ENCODE peak calls at places on chromosome X, in nine cellular contexts. One of them, this sample, is unnamed.

GRCh38 chrX:130878350-130879341 is 24.4 kb downstream of the ENOX2 start:
- DNase-seq in AG09319: peak; percentile 74
- DNase-seq in GM13976: no peak
- DNase-seq in kidney epithelial cell: peak; percentile 73
- DNase-seq in MM.1S: no peak
- DNase-seq in OCI-LY7: no peak
- DNase-seq in left lung: no peak
- DNase-seq in left ventricle myocardium inferior: no peak
- DNase-seq in CD4-positive, alpha-beta T cell: no peak
- DNase-seq in this sample: no peak

GRCh38 chrX:24019448-24019847 is 7.5 kb downstream of the KLHL15 start:
- DNase-seq in CD4-positive, alpha-beta T cell: no peak
- DNase-seq in AG09319: no peak
- DNase-seq in MM.1S: no peak
- DNase-seq in left ventricle myocardium inferior: no peak
- DNase-seq in OCI-LY7: no peak
- DNase-seq in left lung: no peak
- DNase-seq in GM13976: no peak
- DNase-seq in kidney epithelial cell: no peak
- DNase-seq in this sample: no peak

GRCh38 chrX:148371251-148371650 is 129.2 kb upstream of the AFF2 start:
- DNase-seq in GM13976: no peak
- DNase-seq in CD4-positive, alpha-beta T cell: no peak
- DNase-seq in AG09319: no peak
- DNase-seq in left ventricle myocardium inferior: no peak
- DNase-seq in MM.1S: no peak
- DNase-seq in left lung: no peak
- DNase-seq in kidney epithelial cell: peak; percentile 12
- DNase-seq in OCI-LY7: no peak
- DNase-seq in this sample: no peak

GRCh38 chrX:1466971-1467561 is 14.4 kb upstream of the ASMTL start:
- DNase-seq in CD4-positive, alpha-beta T cell: no peak
- DNase-seq in left lung: peak; percentile 35
- DNase-seq in left ventricle myocardium inferior: no peak
- DNase-seq in OCI-LY7: peak; percentile 90
- DNase-seq in AG09319: no peak
- DNase-seq in kidney epithelial cell: no peak
- DNase-seq in MM.1S: peak; percentile 89
- DNase-seq in GM13976: peak; percentile 68
- DNase-seq in this sample: peak; percentile 60

GRCh38 chrX:38618152-38618551 is 56.8 kb downstream of the TSPAN7 start:
- DNase-seq in OCI-LY7: no peak
- DNase-seq in left ventricle myocardium inferior: no peak
- DNase-seq in kidney epithelial cell: no peak
- DNase-seq in CD4-positive, alpha-beta T cell: no peak
- DNase-seq in GM13976: no peak
- DNase-seq in MM.1S: no peak
- DNase-seq in AG09319: no peak
- DNase-seq in left lung: no peak
- DNase-seq in this sample: no peak

GRCh38 chrX:15663439-15663838 is 1.2 kb downstream of the CLTRN start:
- DNase-seq in GM13976: no peak
- DNase-seq in AG09319: no peak
- DNase-seq in kidney epithelial cell: no peak
- DNase-seq in left ventricle myocardium inferior: no peak
- DNase-seq in OCI-LY7: no peak
- DNase-seq in CD4-positive, alpha-beta T cell: no peak
- DNase-seq in MM.1S: no peak
- DNase-seq in left lung: no peak
- DNase-seq in this sample: no peak

GRCh38 chrX:154444001-154444754 is at the start of gene FAM50A:
- DNase-seq in AG09319: no peak
- DNase-seq in kidney epithelial cell: no peak
- DNase-seq in CD4-positive, alpha-beta T cell: peak; percentile 19
- DNase-seq in left lung: peak; percentile 79
- DNase-seq in GM13976: peak; percentile 89
- DNase-seq in MM.1S: peak; percentile 56
- DNase-seq in OCI-LY7: peak; percentile 62
- DNase-seq in left ventricle myocardium inferior: peak; percentile 87
- DNase-seq in this sample: peak; percentile 71

GRCh38 chrX:13085533-13085932 is 41.1 kb upstream of the FAM9C start:
- DNase-seq in CD4-positive, alpha-beta T cell: peak; percentile 55
- DNase-seq in left lung: no peak
- DNase-seq in MM.1S: no peak
- DNase-seq in left ventricle myocardium inferior: no peak
- DNase-seq in GM13976: no peak
- DNase-seq in AG09319: no peak
- DNase-seq in kidney epithelial cell: no peak
- DNase-seq in OCI-LY7: peak; percentile 61
- DNase-seq in this sample: no peak

GRCh38 chrX:129777218-129777768 is 2.5 kb upstream of the SASH3 start:
- DNase-seq in OCI-LY7: peak; percentile 84
- DNase-seq in left lung: peak; percentile 69
- DNase-seq in CD4-positive, alpha-beta T cell: peak; percentile 67
- DNase-seq in MM.1S: peak; percentile 90
- DNase-seq in AG09319: no peak
- DNase-seq in GM13976: peak; percentile 63
- DNase-seq in kidney epithelial cell: no peak
- DNase-seq in left ventricle myocardium inferior: peak; percentile 31
- DNase-seq in this sample: peak; percentile 74

GRCh38 chrX:69415698-69416097 is 88.4 kb upstream of the NALF2 start:
- DNase-seq in kidney epithelial cell: no peak
- DNase-seq in AG09319: no peak
- DNase-seq in left lung: no peak
- DNase-seq in GM13976: no peak
- DNase-seq in MM.1S: no peak
- DNase-seq in OCI-LY7: no peak
- DNase-seq in left ventricle myocardium inferior: no peak
- DNase-seq in CD4-positive, alpha-beta T cell: no peak
- DNase-seq in this sample: no peak

GRCh38 chrX:100928660-100929613 is at the start of gene XKRX:
- DNase-seq in AG09319: no peak
- DNase-seq in GM13976: peak; percentile 49
- DNase-seq in MM.1S: peak; percentile 57
- DNase-seq in left ventricle myocardium inferior: peak; percentile 20
- DNase-seq in left lung: peak; percentile 78
- DNase-seq in OCI-LY7: peak; percentile 81
- DNase-seq in kidney epithelial cell: no peak
- DNase-seq in CD4-positive, alpha-beta T cell: peak; percentile 21
- DNase-seq in this sample: no peak

GRCh38 chrX:142089193-142089592 is 115.9 kb downstream of the MAGEC2 start:
- DNase-seq in left ventricle myocardium inferior: no peak
- DNase-seq in kidney epithelial cell: no peak
- DNase-seq in CD4-positive, alpha-beta T cell: no peak
- DNase-seq in GM13976: no peak
- DNase-seq in OCI-LY7: no peak
- DNase-seq in AG09319: no peak
- DNase-seq in left lung: no peak
- DNase-seq in MM.1S: peak; percentile 18
- DNase-seq in this sample: no peak

GRCh38 chrX:112857478-112857878 is 16.8 kb upstream of the AMOT start:
- DNase-seq in CD4-positive, alpha-beta T cell: no peak
- DNase-seq in AG09319: no peak
- DNase-seq in left lung: no peak
- DNase-seq in GM13976: peak; percentile 27
- DNase-seq in left ventricle myocardium inferior: no peak
- DNase-seq in OCI-LY7: no peak
- DNase-seq in kidney epithelial cell: no peak
- DNase-seq in MM.1S: no peak
- DNase-seq in this sample: no peak

DNA sequence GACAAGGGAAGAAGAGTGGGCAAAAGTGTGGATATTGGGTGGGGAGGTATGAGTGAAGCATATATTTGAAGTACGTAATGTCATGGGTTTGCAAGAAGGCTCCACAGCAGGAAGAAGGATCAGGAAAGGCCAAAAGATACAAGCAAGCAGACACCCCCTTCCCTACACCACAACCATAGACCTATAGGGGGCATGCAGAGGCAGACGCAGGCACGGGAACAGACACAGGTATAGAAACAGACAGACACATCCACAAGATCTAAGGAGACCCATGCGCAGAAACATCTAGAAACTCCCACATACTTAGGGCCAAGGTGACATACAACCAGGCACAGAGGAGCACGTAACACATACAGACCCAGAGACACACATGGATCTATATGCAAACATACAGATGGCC is 14.3 kb downstream of the FGD1 start:
- DNase-seq in MM.1S: no peak
- DNase-seq in left ventricle myocardium inferior: no peak
- DNase-seq in left lung: no peak
- DNase-seq in GM13976: no peak
- DNase-seq in CD4-positive, alpha-beta T cell: no peak
- DNase-seq in OCI-LY7: peak; percentile 7
- DNase-seq in kidney epithelial cell: no peak
- DNase-seq in AG09319: no peak
- DNase-seq in this sample: no peak
- TF ChIP-seq CTCF in MM.1S: no peak
- TF ChIP-seq CTCF in left ventricle myocardium inferior: no peak
- TF ChIP-seq CTCF in left lung: no peak
- TF ChIP-seq CTCF in GM13976: no peak
- TF ChIP-seq CTCF in CD4-positive, alpha-beta T cell: no peak
- TF ChIP-seq CTCF in OCI-LY7: no peak
- TF ChIP-seq CTCF in kidney epithelial cell: peak; percentile 3
- TF ChIP-seq CTCF in AG09319: no peak
- TF ChIP-seq CTCF in this sample: no peak

GRCh38 chrX:29215251-29215650 is 628.0 kb downstream of the IL1RAPL1 start:
- DNase-seq in CD4-positive, alpha-beta T cell: no peak
- DNase-seq in kidney epithelial cell: no peak
- DNase-seq in OCI-LY7: no peak
- DNase-seq in left lung: no peak
- DNase-seq in AG09319: no peak
- DNase-seq in MM.1S: no peak
- DNase-seq in left ventricle myocardium inferior: no peak
- DNase-seq in GM13976: no peak
- DNase-seq in this sample: no peak
- TF ChIP-seq CTCF in CD4-positive, alpha-beta T cell: no peak
- TF ChIP-seq CTCF in kidney epithelial cell: no peak
- TF ChIP-seq CTCF in OCI-LY7: no peak
- TF ChIP-seq CTCF in left lung: no peak
- TF ChIP-seq CTCF in AG09319: no peak
- TF ChIP-seq CTCF in MM.1S: no peak
- TF ChIP-seq CTCF in left ventricle myocardium inferior: no peak
- TF ChIP-seq CTCF in GM13976: no peak
- TF ChIP-seq CTCF in this sample: no peak

GRCh38 chrX:108163333-108164082 is 71.9 kb downstream of the ATG4A start:
- DNase-seq in left ventricle myocardium inferior: no peak
- DNase-seq in CD4-positive, alpha-beta T cell: no peak
- DNase-seq in AG09319: no peak
- DNase-seq in left lung: no peak
- DNase-seq in kidney epithelial cell: no peak
- DNase-seq in GM13976: no peak
- DNase-seq in OCI-LY7: no peak
- DNase-seq in MM.1S: no peak
- DNase-seq in this sample: no peak

GRCh38 chrX:108168961-108169740 is 77.6 kb downstream of the ATG4A start:
- DNase-seq in left ventricle myocardium inferior: no peak
- DNase-seq in CD4-positive, alpha-beta T cell: no peak
- DNase-seq in AG09319: no peak
- DNase-seq in left lung: no peak
- DNase-seq in MM.1S: no peak
- DNase-seq in OCI-LY7: no peak
- DNase-seq in GM13976: no peak
- DNase-seq in kidney epithelial cell: no peak
- DNase-seq in this sample: no peak

GRCh38 chrX:108167211-108167872 is 75.8 kb downstream of the ATG4A start:
- DNase-seq in MM.1S: no peak
- DNase-seq in left lung: no peak
- DNase-seq in OCI-LY7: no peak
- DNase-seq in GM13976: no peak
- DNase-seq in AG09319: no peak
- DNase-seq in CD4-positive, alpha-beta T cell: no peak
- DNase-seq in kidney epithelial cell: no peak
- DNase-seq in left ventricle myocardium inferior: no peak
- DNase-seq in this sample: no peak

GRCh38 chrX:108162265-108162664 is 70.7 kb downstream of the ATG4A start:
- DNase-seq in left ventricle myocardium inferior: no peak
- DNase-seq in GM13976: no peak
- DNase-seq in OCI-LY7: no peak
- DNase-seq in left lung: no peak
- DNase-seq in MM.1S: no peak
- DNase-seq in kidney epithelial cell: no peak
- DNase-seq in AG09319: no peak
- DNase-seq in CD4-positive, alpha-beta T cell: no peak
- DNase-seq in this sample: no peak

DNA sequence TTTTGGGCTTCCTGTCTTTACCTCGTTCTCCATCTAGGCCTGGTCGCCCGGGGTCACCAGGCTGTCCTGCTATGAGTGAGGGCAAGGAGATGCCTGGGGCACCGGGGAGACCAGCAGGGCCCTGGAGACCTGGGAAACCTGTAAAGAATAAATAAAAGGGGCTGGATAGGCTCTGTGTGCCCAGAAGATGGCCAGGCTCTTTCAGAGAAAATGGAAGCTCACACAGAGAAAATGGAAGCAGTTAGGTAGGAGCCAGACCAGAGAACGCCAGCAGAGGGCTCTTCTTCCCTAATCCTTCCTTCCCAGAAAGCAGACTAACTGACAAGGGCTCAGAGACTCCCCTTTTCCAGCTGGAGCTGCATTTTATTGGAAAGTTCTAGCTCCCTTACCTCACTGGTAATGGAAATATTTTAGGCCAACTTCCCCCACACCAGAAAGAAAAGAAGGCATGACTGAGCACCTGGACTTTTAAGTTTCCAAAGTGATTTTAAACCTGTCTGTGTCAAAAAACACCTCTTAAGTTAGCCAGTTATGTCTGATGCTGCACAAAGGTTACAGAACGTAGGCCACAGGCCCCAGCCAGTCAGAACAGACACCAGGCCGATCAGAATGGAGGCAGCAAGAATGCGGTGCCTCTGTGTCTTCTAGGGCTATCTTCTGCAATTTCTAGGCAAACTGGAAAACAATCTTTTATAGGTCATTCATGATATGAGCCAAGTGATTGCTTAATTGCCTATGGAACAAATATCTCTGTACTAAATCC is 74.0 kb downstream of the ATG4A start:
- DNase-seq in left lung: no peak
- DNase-seq in left ventricle myocardium inferior: no peak
- DNase-seq in kidney epithelial cell: no peak
- DNase-seq in OCI-LY7: no peak
- DNase-seq in GM13976: peak; percentile 32
- DNase-seq in MM.1S: no peak
- DNase-seq in AG09319: no peak
- DNase-seq in CD4-positive, alpha-beta T cell: no peak
- DNase-seq in this sample: no peak
- TF ChIP-seq CTCF in left lung: no peak
- TF ChIP-seq CTCF in left ventricle myocardium inferior: peak; percentile 36
- TF ChIP-seq CTCF in kidney epithelial cell: peak; percentile 52
- TF ChIP-seq CTCF in OCI-LY7: peak; percentile 36
- TF ChIP-seq CTCF in GM13976: peak; percentile 10
- TF ChIP-seq CTCF in MM.1S: peak; percentile 27
- TF ChIP-seq CTCF in AG09319: peak; percentile 47
- TF ChIP-seq CTCF in CD4-positive, alpha-beta T cell: no peak
- TF ChIP-seq CTCF in this sample: no peak

GRCh38 chrX:149903889-149904748 is 23.1 kb downstream of the MAGEA8 start:
- DNase-seq in kidney epithelial cell: no peak
- DNase-seq in MM.1S: peak; percentile 28
- DNase-seq in GM13976: no peak
- DNase-seq in CD4-positive, alpha-beta T cell: no peak
- DNase-seq in OCI-LY7: no peak
- DNase-seq in AG09319: no peak
- DNase-seq in left ventricle myocardium inferior: no peak
- DNase-seq in left lung: no peak
- DNase-seq in this sample: no peak
- TF ChIP-seq CTCF in kidney epithelial cell: peak; percentile 31
- TF ChIP-seq CTCF in MM.1S: no peak
- TF ChIP-seq CTCF in GM13976: no peak
- TF ChIP-seq CTCF in CD4-positive, alpha-beta T cell: no peak
- TF ChIP-seq CTCF in OCI-LY7: no peak
- TF ChIP-seq CTCF in AG09319: peak; percentile 25
- TF ChIP-seq CTCF in left ventricle myocardium inferior: peak; percentile 11
- TF ChIP-seq CTCF in left lung: no peak
- TF ChIP-seq CTCF in this sample: peak; percentile 19

This sample was measured in CD14-positive monocyte.